ENCODE peak calls at places on chromosomes 12 and 14, in seven cellular contexts. K, W, A, B, N, R and J are unnamed samples.

GRCh38 chr12:69095765-69096477 is 143.4 kb upstream of the CPSF6 start:
- DNase-seq in K (no peak), W (no peak), A (no peak), B (no peak), N (no peak), R (peak; percentile 19), J (peak; percentile 82)

GRCh38 chr12:88957358-88957757 is 377.1 kb upstream of the KITLG start:
- DNase-seq in K (no peak), W (no peak), A (no peak), B (no peak), N (no peak), R (no peak), J (no peak)

GRCh38 chr12:52637299-52637698 is 14.7 kb downstream of the KRT2 start:
- DNase-seq in K (no peak), W (no peak), A (no peak), B (no peak), N (no peak), R (no peak), J (no peak)

GRCh38 chr12:61739925-61740324 is 520.3 kb upstream of the USP15 start:
- DNase-seq in K (no peak), W (no peak), A (no peak), B (no peak), N (no peak), R (no peak), J (no peak)

GRCh38 chr14:100102156-100102785 is 37.0 kb downstream of the EVL start:
- DNase-seq in K (no peak), W (no peak), A (no peak), B (no peak), N (no peak), R (no peak), J (no peak)

GRCh38 chr14:85222344-85222743 is 307.6 kb upstream of the FLRT2 start:
- DNase-seq in K (no peak), W (no peak), A (no peak), B (no peak), N (no peak), R (no peak), J (no peak)

GRCh38 chr12:96986883-96987523 is 79.9 kb downstream of the NEDD1 start:
- DNase-seq in K (no peak), W (no peak), A (no peak), B (no peak), N (peak; percentile 47), R (no peak), J (no peak)

GRCh38 chr12:48869191-48869590 is 3.5 kb upstream of the RND1 start:
- DNase-seq in K (no peak), W (no peak), A (no peak), B (no peak), N (no peak), R (no peak), J (no peak)

GRCh38 chr12:111196532-111196931 is 172.4 kb downstream of the PHETA1 start:
- DNase-seq in K (no peak), W (no peak), A (no peak), B (no peak), N (no peak), R (no peak), J (no peak)

GRCh38 chr12:132327351-132328171 is 1.8 kb downstream of the GALNT9 start:
- DNase-seq in K (no peak), W (no peak), A (no peak), B (peak; percentile 80), N (peak; percentile 91), R (peak; percentile 88), J (no peak)

GRCh38 chr14:96797943-96798349 is 764 bp downstream of the VRK1 start:
- DNase-seq in K (no peak), W (no peak), A (no peak), B (no peak), N (peak; percentile 16), R (no peak), J (peak; percentile 33)

GRCh38 chr12:6315704-6316597 is 5.5 kb downstream of the PLEKHG6 start:
- DNase-seq in K (no peak), W (no peak), A (no peak), B (no peak), N (no peak), R (no peak), J (no peak)

GRCh38 chr14:61461808-61462275 is 140.5 kb downstream of the PRKCH start:
- DNase-seq in K (peak; percentile 27), W (no peak), A (no peak), B (peak; percentile 21), N (peak; percentile 72), R (peak; percentile 82), J (peak; percentile 38)

GRCh38 chr12:91144053-91144452 is 32.8 kb upstream of the LUM start:
- DNase-seq in K (no peak), W (no peak), A (no peak), B (no peak), N (no peak), R (no peak), J (no peak)

GRCh38 chr14:21231020-21231652 is 38.1 kb downstream of the HNRNPC start:
- DNase-seq in K (no peak), W (no peak), A (no peak), B (no peak), N (no peak), R (no peak), J (no peak)

GRCh38 chr12:113932411-113933196 is 33.5 kb downstream of the RBM19 start:
- DNase-seq in K (no peak), W (no peak), A (no peak), B (peak; percentile 64), N (peak; percentile 61), R (peak; percentile 7), J (no peak)

GRCh38 chr12:21912318-21912717 is 28.9 kb downstream of the ABCC9 start:
- DNase-seq in K (no peak), W (no peak), A (no peak), B (no peak), N (no peak), R (peak; percentile 6), J (no peak)

GRCh38 chr12:53927220-53928029 is 11.2 kb upstream of the HOXC13 start:
- DNase-seq in K (no peak), W (no peak), A (no peak), B (no peak), N (no peak), R (no peak), J (no peak)

GRCh38 chr14:91138511-91139359 is 24.9 kb downstream of the DGLUCY start:
- DNase-seq in K (no peak), W (peak; percentile 35), A (no peak), B (no peak), N (no peak), R (peak; percentile 10), J (peak; percentile 54)

GRCh38 chr14:73824116-73824515 is 27.5 kb upstream of the PTGR2 start:
- DNase-seq in K (no peak), W (no peak), A (no peak), B (no peak), N (no peak), R (no peak), J (no peak)

GRCh38 chr12:67772276-67773169 is 124.0 kb downstream of the DYRK2 start:
- DNase-seq in K (no peak), W (no peak), A (no peak), B (peak; percentile 12), N (peak; percentile 33), R (peak; percentile 92), J (peak; percentile 77)

GRCh38 chr12:80936642-80937390 is 918 bp downstream of the LIN7A start:
- DNase-seq in K (no peak), W (no peak), A (peak; percentile 27), B (peak; percentile 50), N (peak; percentile 74), R (peak; percentile 23), J (peak; percentile 80)

GRCh38 chr12:132413931-132414588 is 75.9 kb upstream of the FBRSL1 start:
- DNase-seq in K (no peak), W (no peak), A (no peak), B (no peak), N (no peak), R (no peak), J (peak; percentile 29)

GRCh38 chr14:104105071-104105821 is 19.7 kb downstream of the ASPG start:
- DNase-seq in K (no peak), W (no peak), A (peak; percentile 33), B (no peak), N (no peak), R (no peak), J (no peak)

GRCh38 chr12:9813821-9814798 is 13.2 kb upstream of the KLRF1 start:
- DNase-seq in K (peak; percentile 86), W (peak; percentile 94), A (peak; percentile 79), B (peak; percentile 5), N (peak; percentile 91), R (peak; percentile 39), J (peak; percentile 58)

GRCh38 chr14:100574642-100575031 is 12.6 kb downstream of the BEGAIN start:
- DNase-seq in K (no peak), W (no peak), A (no peak), B (no peak), N (no peak), R (no peak), J (no peak)

GRCh38 chr12:116381744-116382455 is 104.4 kb upstream of the MED13L start:
- DNase-seq in K (no peak), W (no peak), A (no peak), B (no peak), N (peak; percentile 89), R (peak; percentile 95), J (peak; percentile 49)

GRCh38 chr14:35333347-35333730 is 41.2 kb downstream of the PSMA6 start:
- DNase-seq in K (no peak), W (no peak), A (no peak), B (no peak), N (no peak), R (no peak), J (no peak)

GRCh38 chr14:77660754-77661153 is 44.3 kb upstream of the SPTLC2 start:
- DNase-seq in K (no peak), W (no peak), A (no peak), B (peak; percentile 63), N (no peak), R (no peak), J (no peak)

GRCh38 chr14:60106341-60106740 is 14.6 kb downstream of the PCNX4 start:
- DNase-seq in K (no peak), W (no peak), A (no peak), B (peak; percentile 39), N (peak; percentile 49), R (peak; percentile 77), J (peak; percentile 8)

GRCh38 chr14:30240002-30240401 is 312.4 kb upstream of the PRKD1 start:
- DNase-seq in K (no peak), W (no peak), A (no peak), B (no peak), N (no peak), R (no peak), J (peak; percentile 49)

GRCh38 chr12:71576546-71576945 is 87.1 kb downstream of the ZFC3H1 start:
- DNase-seq in K (no peak), W (no peak), A (no peak), B (no peak), N (no peak), R (no peak), J (peak; percentile 30)

GRCh38 chr14:53458368-53458814 is 305.3 kb upstream of the DDHD1 start:
- DNase-seq in K (no peak), W (no peak), A (no peak), B (no peak), N (peak; percentile 38), R (no peak), J (peak; percentile 9)

GRCh38 chr14:91068642-91069041 is 8.2 kb upstream of the RPS6KA5 start:
- DNase-seq in K (no peak), W (no peak), A (no peak), B (no peak), N (no peak), R (no peak), J (no peak)